ENCODE peak calls at places on chromosomes 11 and 22, in four cellular contexts. Q is H9, K is IMR-90, J is mesendoderm. H is an unnamed sample.

GRCh38 chr11:45534132-45534531 is 131.3 kb downstream of the CHST1 start:
- DNase-seq in K (no peak), J (no peak), Q (no peak), H (no peak)

GRCh38 chr22:24025475-24025874 is 14.4 kb downstream of the CABIN1 start:
- DNase-seq in Q (no peak), J (no peak), K (no peak), H (peak; percentile 57)

GRCh38 chr11:13717331-13717730 is 48.9 kb downstream of the FAR1 start:
- DNase-seq in Q (no peak), J (peak; percentile 63), K (peak; percentile 73), H (no peak)

GRCh38 chr11:34213366-34213765 is 107.9 kb downstream of the NAT10 start:
- DNase-seq in K (peak; percentile 32), J (no peak), Q (no peak), H (no peak)

GRCh38 chr11:114064216-114064615 is 4.7 kb downstream of the ZBTB16 start:
- DNase-seq in Q (no peak), K (no peak), J (no peak), H (no peak)

GRCh38 chr11:5280582-5281102 is 10.9 kb upstream of the HBE1 start:
- DNase-seq in Q (peak; percentile 69), K (peak; percentile 100), J (peak; percentile 97), H (peak; percentile 44)

GRCh38 chr22:44151661-44152060 is 29.1 kb upstream of the PARVG start:
- DNase-seq in Q (no peak), K (peak; percentile 78), J (no peak), H (no peak)

GRCh38 chr11:8192016-8192895 is 23.4 kb upstream of the RIC3 start:
- DNase-seq in J (peak; percentile 88), K (peak; percentile 63), Q (peak; percentile 87), H (peak; percentile 45)

GRCh38 chr22:42475122-42475521 is 42.9 kb upstream of the NFAM1 start:
- DNase-seq in Q (no peak), J (no peak), K (no peak), H (no peak)

GRCh38 chr11:130409618-130410388 is 18.6 kb downstream of the ADAMTS8 start:
- DNase-seq in J (no peak), Q (no peak), K (no peak), H (no peak)

GRCh38 chr11:84480151-84480550 is 1147.0 kb downstream of the DLG2 start:
- DNase-seq in J (peak; percentile 28), K (no peak), Q (no peak), H (no peak)

GRCh38 chr11:2092464-2092910 is 46.7 kb downstream of the IGF2 start:
- DNase-seq in Q (no peak), J (no peak), K (no peak), H (no peak)

GRCh38 chr11:1391165-1392010 is 1.7 kb downstream of the BRSK2 start:
- DNase-seq in J (peak; percentile 34), Q (peak; percentile 45), K (no peak), H (no peak)

GRCh38 chr11:1490651-1491050 is 4.1 kb upstream of the MOB2 start:
- DNase-seq in K (no peak), Q (no peak), J (no peak), H (no peak)

GRCh38 chr22:31075961-31076360 is 5.2 kb upstream of the SMTN start:
- DNase-seq in J (no peak), Q (no peak), K (peak; percentile 41), H (no peak)

GRCh38 chr22:29208502-29208862 is 2.8 kb downstream of the EMID1 start:
- DNase-seq in K (no peak), J (no peak), Q (no peak), H (no peak)

GRCh38 chr22:33325232-33326004 is 267.2 kb upstream of the SYN3 start:
- DNase-seq in Q (no peak), K (no peak), J (no peak), H (no peak)

GRCh38 chr11:134466909-134467567 is 55.0 kb upstream of the B3GAT1 start:
- DNase-seq in K (no peak), Q (no peak), J (no peak), H (peak; percentile 35)

GRCh38 chr11:34546511-34547206 is 33.1 kb upstream of the ELF5 start:
- DNase-seq in J (no peak), Q (no peak), K (no peak), H (peak; percentile 57)

GRCh38 chr11:61771995-61772455 is 19.6 kb downstream of the MYRF start:
- DNase-seq in J (peak; percentile 83), Q (peak; percentile 75), K (no peak), H (no peak)

GRCh38 chr11:117425679-117426296 is 98.1 kb downstream of the CEP164 start:
- DNase-seq in Q (no peak), K (no peak), J (no peak), H (no peak)

GRCh38 chr11:116913000-116913399 is 75.6 kb upstream of the APOA1 start:
- DNase-seq in K (peak; percentile 90), Q (no peak), J (no peak), H (no peak)

GRCh38 chr11:20599424-20600346 is at the start of gene SLC6A5:
- DNase-seq in Q (peak; percentile 90), K (peak; percentile 19), J (peak; percentile 92), H (peak; percentile 25)

GRCh38 chr11:86977441-86978050 is 22.4 kb upstream of the FZD4 start:
- DNase-seq in J (no peak), Q (no peak), K (no peak), H (no peak)

GRCh38 chr11:77204792-77205466 is 76.9 kb downstream of the MYO7A start:
- DNase-seq in K (no peak), Q (no peak), J (no peak), H (no peak)

GRCh38 chr11:78282821-78283220 is 94.1 kb downstream of the USP35 start:
- DNase-seq in K (no peak), Q (no peak), J (no peak), H (no peak)

GRCh38 chr11:112963368-112963955 is 2.2 kb downstream of the NCAM1 start:
- DNase-seq in J (peak; percentile 10), Q (no peak), K (no peak), H (no peak)

GRCh38 chr11:68977781-68978625 is 2.8 kb downstream of the MRGPRD start:
- DNase-seq in Q (peak; percentile 20), K (no peak), J (no peak), H (no peak)

GRCh38 chr22:44023404-44024287 is 456 bp upstream of the PARVB start:
- DNase-seq in J (peak; percentile 59), K (peak; percentile 12), Q (peak; percentile 42), H (no peak)

GRCh38 chr22:44133901-44134511 is 46.7 kb upstream of the PARVG start:
- DNase-seq in J (no peak), K (no peak), Q (no peak), H (no peak)

GRCh38 chr11:18245396-18245795 is 3.1 kb downstream of the SAA2 start:
- DNase-seq in Q (no peak), K (no peak), J (no peak), H (no peak)

GRCh38 chr22:49398115-49398514 is 429.6 kb downstream of the BRD1 start:
- DNase-seq in Q (peak; percentile 28), J (peak; percentile 25), K (no peak), H (no peak)

GRCh38 chr11:69158301-69159152 is 2.8 kb downstream of the SMIM38 start:
- DNase-seq in J (no peak), Q (no peak), K (no peak), H (no peak)

GRCh38 chr11:2271077-2271326 is 614 bp upstream of the ASCL2 start:
- DNase-seq in K (no peak), J (no peak), Q (no peak), H (no peak)

GRCh38 chr22:26658671-26659478 is 1.5 kb downstream of the MIAT start:
- DNase-seq in Q (peak; percentile 96), J (peak; percentile 99), K (peak; percentile 97), H (no peak)

GRCh38 chr11:128482512-128483191 is 104.7 kb downstream of the ETS1 start:
- DNase-seq in J (no peak), K (peak; percentile 46), Q (no peak), H (no peak)

GRCh38 chr11:71504526-71504925 is 22.5 kb upstream of the KRTAP5-7 start:
- DNase-seq in J (peak; percentile 45), Q (no peak), K (no peak), H (no peak)

GRCh38 chr11:68160100-68160695 is 39.0 kb upstream of the CHKA start:
- DNase-seq in Q (no peak), K (no peak), J (peak; percentile 13), H (no peak)

DNA sequence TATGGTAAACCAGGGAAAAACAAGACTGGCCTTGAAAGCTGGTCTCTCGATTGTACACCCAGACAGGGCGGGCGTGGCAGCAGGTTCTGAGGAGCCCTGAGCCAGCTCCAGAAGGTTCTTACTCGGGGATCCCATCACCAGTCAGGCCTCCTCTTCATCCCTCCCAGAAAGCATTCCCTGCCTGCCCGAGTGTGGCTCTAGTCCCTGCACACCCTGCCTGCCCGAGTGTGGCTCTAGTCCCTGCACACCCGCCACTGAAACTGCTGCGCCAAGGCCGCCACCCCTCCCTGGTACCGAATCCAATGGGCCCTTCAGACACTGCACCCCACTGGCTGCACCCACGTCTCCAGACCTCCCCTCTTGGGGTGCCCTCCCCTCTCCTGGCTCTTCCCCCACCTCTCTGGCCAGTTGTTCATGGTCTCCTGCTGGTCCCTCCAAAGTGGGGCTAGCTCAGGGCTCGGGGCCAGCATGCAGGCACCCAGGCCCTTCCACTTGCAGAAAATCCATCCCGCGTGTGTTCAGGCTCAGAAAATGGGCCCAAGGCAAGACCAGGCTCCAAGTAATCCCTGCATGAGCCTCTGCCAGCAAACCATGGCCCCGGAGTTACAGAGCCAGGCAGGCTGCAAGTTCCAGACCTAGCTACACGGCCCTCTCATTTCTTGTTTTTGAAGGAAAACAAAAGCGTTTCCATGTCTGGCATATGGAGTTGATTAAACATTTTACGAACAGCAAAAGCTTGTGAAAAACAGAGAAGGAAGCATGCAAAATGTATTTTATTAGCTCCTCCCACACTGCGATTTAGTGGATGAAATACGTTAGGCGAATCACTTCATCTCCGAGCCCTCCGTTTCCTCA is 29.9 kb downstream of the KIAA0930 start:
- DNase-seq in J (no peak), K (no peak), Q (no peak), H (no peak)
- H3K9ac ChIP-seq in J (no peak overlapping the region), K (no peak overlapping the region), Q (no peak overlapping the region), H (no peak overlapping the region)

GRCh38 chr11:94740083-94740974 is 27.8 kb upstream of the AMOTL1 start:
- DNase-seq in Q (peak; percentile 42), J (peak; percentile 65), K (no peak), H (no peak)
- H3K9ac ChIP-seq in Q (peak overlapping the region; percentile 56), J (peak overlapping the region; percentile 79), K (peak overlapping the region; percentile 45), H (no peak overlapping the region)

DNA sequence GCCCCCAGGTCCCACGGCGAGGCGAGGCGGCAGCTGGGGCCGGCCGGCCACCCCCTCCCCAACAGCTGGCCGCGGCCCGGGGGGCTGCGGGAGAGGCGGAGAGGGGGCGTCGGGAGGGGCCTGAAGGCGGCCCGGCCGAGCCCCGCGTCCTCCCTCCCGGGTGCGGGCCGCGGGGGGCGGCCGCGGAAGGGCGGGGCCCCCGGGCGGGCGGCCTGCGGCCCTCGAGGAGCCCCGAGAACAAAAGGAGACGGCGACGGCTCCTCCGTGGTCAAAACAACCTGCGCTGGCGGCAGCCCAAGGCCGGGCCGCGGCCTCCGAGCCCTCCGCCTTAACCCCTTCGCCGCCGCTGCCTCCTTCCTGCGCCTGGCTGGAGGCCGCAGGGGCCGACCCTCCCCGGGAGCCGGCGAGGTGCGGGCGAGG is 2.4 kb downstream of the PDGFB start:
- DNase-seq in Q (no peak), J (no peak), K (no peak), H (no peak)
- H3K9ac ChIP-seq in Q (no peak overlapping the region), J (peak overlapping the region; percentile 83), K (no peak overlapping the region), H (peak overlapping the region; percentile 89)

GRCh38 chr11:3942956-3943497 is 87.6 kb downstream of the STIM1 start:
- DNase-seq in J (no peak), Q (no peak), K (no peak), H (peak; percentile 38)
- H3K9ac ChIP-seq in J (no peak overlapping the region), Q (no peak overlapping the region), K (no peak overlapping the region), H (no peak overlapping the region)

GRCh38 chr22:19875061-19875530 is 20.4 kb upstream of the GNB1L start:
- DNase-seq in K (no peak), J (no peak), Q (peak; percentile 26), H (no peak)
- H3K9ac ChIP-seq in K (no peak overlapping the region), J (no peak overlapping the region), Q (no peak overlapping the region), H (no peak overlapping the region)

GRCh38 chr11:43735931-43736330 is 55.4 kb downstream of the HSD17B12 start:
- DNase-seq in K (peak; percentile 71), Q (no peak), J (no peak), H (no peak)
- H3K9ac ChIP-seq in K (peak overlapping the region; percentile 29), Q (no peak overlapping the region), J (no peak overlapping the region), H (no peak overlapping the region)

H was measured in HepG2.